ENCODE peak calls at places on chromosomes 3 and 15, in seven cellular contexts. G is ovary, B is cardiac fibroblast, X is adrenal gland, E is A549, Q is right lobe of liver, W is right atrium auricular region. O is an unnamed sample.

GRCh38 chr3:32009101-32009500 is 27.6 kb downstream of the ZNF860 start:
- DNase-seq in G (no peak), B (no peak), X (no peak), E (no peak), Q (no peak), W (no peak), O (no peak)

GRCh38 chr3:10370429-10370828 is 49.5 kb upstream of the SEC13 start:
- DNase-seq in G (no peak), B (peak; percentile 62), X (no peak), E (no peak), Q (no peak), W (no peak), O (no peak)

GRCh38 chr3:141763088-141763750 is at the start of gene GRK7:
- DNase-seq in G (no peak), B (no peak), X (no peak), E (no peak), Q (no peak), W (no peak), O (no peak)

GRCh38 chr3:58004972-58005371 is 3.2 kb upstream of the FLNB start:
- DNase-seq in G (no peak), B (no peak), X (no peak), E (no peak), Q (no peak), W (no peak), O (no peak)

GRCh38 chr3:4332111-4332510 is 28.9 kb downstream of the SETMAR start:
- DNase-seq in G (no peak), B (no peak), X (no peak), E (no peak), Q (no peak), W (no peak), O (no peak)

GRCh38 chr3:23806322-23807160 is 786 bp downstream of the UBE2E1 start:
- DNase-seq in G (peak; percentile 39), B (peak; percentile 29), X (peak; percentile 11), E (peak; percentile 32), Q (peak; percentile 54), W (no peak), O (peak; percentile 14)

GRCh38 chr3:116127464-116127863 is 317.8 kb downstream of the LSAMP start:
- DNase-seq in G (no peak), B (no peak), X (no peak), E (no peak), Q (no peak), W (no peak), O (no peak)

GRCh38 chr15:44489464-44489863 is 47.5 kb upstream of the EIF3J start:
- DNase-seq in G (no peak), B (peak; percentile 60), X (no peak), E (no peak), Q (no peak), W (no peak), O (no peak)

GRCh38 chr15:98103570-98103969 is 143.1 kb downstream of the ARRDC4 start:
- DNase-seq in G (no peak), B (no peak), X (no peak), E (no peak), Q (no peak), W (no peak), O (no peak)

GRCh38 chr15:67534360-67534759 is 8.1 kb upstream of the MAP2K5 start:
- DNase-seq in G (no peak), B (no peak), X (no peak), E (no peak), Q (no peak), W (no peak), O (peak; percentile 28)

GRCh38 chr15:42207674-42208579 is at the start of gene VPS39:
- DNase-seq in G (peak; percentile 69), B (peak; percentile 91), X (peak; percentile 83), E (peak; percentile 75), Q (peak; percentile 79), W (peak; percentile 89), O (peak; percentile 89)

GRCh38 chr3:60188803-60189202 is 1062.4 kb downstream of the FHIT start:
- DNase-seq in G (no peak), B (no peak), X (no peak), E (no peak), Q (no peak), W (no peak), O (no peak)

GRCh38 chr15:68354268-68354667 is 76.7 kb downstream of the FEM1B start:
- DNase-seq in G (no peak), B (no peak), X (no peak), E (no peak), Q (no peak), W (no peak), O (no peak)

GRCh38 chr15:70559223-70559823 is 204.0 kb downstream of the UACA start:
- DNase-seq in G (no peak), B (peak; percentile 61), X (peak; percentile 53), E (no peak), Q (peak; percentile 53), W (no peak), O (peak; percentile 20)

GRCh38 chr3:151962891-151963290 is 89.4 kb downstream of the SUCNR1 start:
- DNase-seq in G (no peak), B (no peak), X (no peak), E (no peak), Q (no peak), W (no peak), O (no peak)

GRCh38 chr3:12409625-12410596 is 74.4 kb upstream of the TSEN2 start:
- DNase-seq in G (no peak), B (no peak), X (no peak), E (no peak), Q (peak; percentile 28), W (no peak), O (no peak)

GRCh38 chr3:184335661-184336483 is 1.5 kb upstream of the FAM131A start:
- DNase-seq in G (peak; percentile 88), B (peak; percentile 84), X (peak; percentile 90), E (peak; percentile 50), Q (peak; percentile 90), W (peak; percentile 86), O (peak; percentile 82)

GRCh38 chr3:78647735-78648134 is 1120.1 kb downstream of the ROBO1 start:
- DNase-seq in G (no peak), B (peak; percentile 10), X (no peak), E (no peak), Q (no peak), W (no peak), O (no peak)

GRCh38 chr3:171488479-171488878 is 28.3 kb upstream of the TNIK start:
- DNase-seq in G (no peak), B (no peak), X (no peak), E (no peak), Q (no peak), W (no peak), O (no peak)
- TF ChIP-seq CTCF in G (no peak), B (no peak), X (no peak), E (no peak), Q (no peak), W (no peak), O (no peak)

GRCh38 chr3:150605998-150606641 is 3.0 kb downstream of the SELENOT start:
- DNase-seq in G (no peak), B (no peak), X (peak; percentile 31), E (no peak), Q (no peak), W (no peak), O (peak; percentile 48)
- H3K4me3 ChIP-seq in G (no peak overlapping the region), B (no peak overlapping the region), X (no peak overlapping the region), E (no peak overlapping the region), Q (no peak overlapping the region), W (no peak overlapping the region), O (peak overlapping the region; percentile 99)

DNA sequence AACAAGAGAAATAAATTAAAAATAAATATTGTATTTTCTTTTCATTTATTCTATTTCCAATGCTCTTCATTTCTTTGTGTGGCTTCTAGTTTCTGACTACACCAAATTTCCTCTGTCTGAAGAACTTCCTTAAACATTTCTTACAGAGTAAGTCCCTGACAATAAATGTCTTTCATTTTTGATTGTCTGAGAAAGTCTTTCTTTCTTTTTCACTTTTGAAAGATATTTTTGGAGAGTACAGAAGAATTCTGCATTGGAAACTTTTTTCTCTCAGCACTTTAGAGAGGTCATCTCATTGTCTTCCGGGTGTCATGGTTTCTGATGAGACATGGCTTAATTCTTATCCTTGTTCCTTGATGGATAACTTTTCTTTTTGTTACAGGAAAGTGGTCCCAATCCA is 119.6 kb downstream of the MOBP start:
- DNase-seq in G (no peak), B (no peak), X (no peak), E (no peak), Q (no peak), W (no peak), O (no peak)
- TF ChIP-seq CTCF in G (no peak), B (no peak), X (no peak), E (no peak), Q (no peak), W (no peak), O (no peak)

DNA sequence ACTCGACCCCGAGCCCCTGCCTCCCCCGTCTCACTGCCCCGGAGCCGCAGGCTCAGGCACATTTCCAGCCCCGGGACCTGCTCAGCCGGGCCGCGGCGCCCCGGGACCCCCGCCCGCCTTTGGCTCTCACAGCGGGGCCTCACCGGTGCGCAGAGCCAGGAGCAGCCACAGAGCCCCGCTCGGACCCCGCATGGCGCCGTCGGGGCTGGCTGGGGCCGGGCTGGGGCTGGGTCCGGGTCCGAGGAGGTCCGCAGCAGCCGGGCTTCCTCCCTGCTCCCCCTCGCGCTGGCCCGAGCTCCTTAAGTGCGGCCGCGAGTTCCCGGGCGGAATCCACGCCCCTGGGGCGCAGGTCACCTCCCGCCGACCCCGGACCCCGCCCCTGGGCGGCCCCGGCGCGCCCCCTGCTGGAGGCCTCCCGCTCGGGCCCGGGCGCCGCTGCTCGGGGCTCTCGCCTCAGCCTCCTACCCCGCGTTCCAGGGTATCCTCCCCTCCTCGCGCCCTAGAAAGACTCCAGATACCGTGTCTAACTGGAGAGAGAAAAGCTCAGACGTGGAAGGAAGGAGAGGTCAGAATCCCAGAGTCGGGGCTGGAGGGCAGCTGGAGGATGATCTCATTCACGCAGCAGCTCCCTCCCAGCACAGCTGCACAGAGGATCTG is at the start of gene MELTF:
- DNase-seq in G (peak; percentile 41), B (peak; percentile 79), X (peak; percentile 35), E (peak; percentile 80), Q (peak; percentile 63), W (peak; percentile 69), O (peak; percentile 89)
- H3K4me3 ChIP-seq in G (peak within 1 kb of the TSS; percentile 41), B (peak within 1 kb of the TSS; percentile 64), X (no peak within 1 kb of the TSS), E (peak within 1 kb of the TSS; percentile 100), Q (peak within 1 kb of the TSS; percentile 48), W (peak within 1 kb of the TSS; percentile 42), O (peak within 1 kb of the TSS; percentile 83)

DNA sequence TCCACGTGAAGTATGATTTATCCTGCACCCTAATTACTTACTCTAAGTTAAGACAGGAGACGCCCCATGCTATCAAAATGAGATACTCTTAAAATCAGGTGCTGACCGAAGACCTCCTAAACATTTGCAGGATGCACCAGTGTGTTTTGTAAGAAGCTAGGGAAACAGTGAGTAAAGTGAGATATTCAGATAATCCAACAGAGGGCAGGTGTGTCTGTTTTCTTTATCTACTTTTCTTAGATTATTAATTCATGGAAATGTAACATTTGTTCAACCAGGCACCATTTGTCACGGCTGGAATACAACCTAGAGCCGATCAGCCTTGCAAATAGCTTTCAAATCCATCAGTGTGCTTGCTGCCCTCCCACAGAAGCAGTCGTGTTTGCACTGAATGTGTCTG is 202.0 kb upstream of the CHRM5 start:
- DNase-seq in G (no peak), B (no peak), X (no peak), E (no peak), Q (no peak), W (no peak), O (no peak)
- TF ChIP-seq CTCF in G (no peak), B (no peak), X (no peak), E (peak; percentile 17), Q (no peak), W (no peak), O (no peak)

O was measured in GM12865.